ENCODE peak calls at places on chromosomes 16 and 17, in ten cellular contexts. A is renal cortical epithelial cell; J is CD8-positive, alpha-beta T cell; E is esophagus squamous epithelium; Y is HuH-7.5; Z is right atrium auricular region; X is activated naive CD8-positive, alpha-beta T cell treated with anti-CD3 and anti-CD28 coated beads, Interleukin-2, amount 10 ng/mL, durations not matched to agents 7 days and 5 days; D is colonic mucosa; F is adipocyte; I is psoas muscle. H is an unnamed sample.

GRCh38 chr16:17724242-17724898 is 253.6 kb upstream of the XYLT1 start:
- DNase-seq in D (no peak), A (no peak), E (no peak), Z (no peak), Y (no peak), F (peak; percentile 8), I (no peak), X (no peak), J (no peak), H (no peak)

GRCh38 chr17:8237175-8237574 is 10.7 kb downstream of the CTC1 start:
- DNase-seq in D (no peak), Z (no peak), I (no peak), J (no peak), A (no peak), E (no peak), Y (no peak), F (no peak), X (no peak), H (no peak)

GRCh38 chr17:2263183-2263954 is 40.2 kb downstream of the SMG6 start:
- DNase-seq in J (no peak), I (no peak), A (peak; percentile 15), D (no peak), Z (no peak), X (no peak), F (no peak), E (no peak), Y (no peak), H (no peak)

GRCh38 chr17:48149174-48150106 is 41.9 kb downstream of the SNX11 start:
- DNase-seq in Y (no peak), Z (no peak), E (no peak), I (no peak), A (no peak), J (no peak), F (no peak), D (no peak), X (no peak), H (peak; percentile 38)

GRCh38 chr16:88758227-88758943 is 26.6 kb downstream of the PIEZO1 start:
- DNase-seq in X (no peak), F (peak; percentile 20), E (no peak), D (no peak), I (no peak), A (peak; percentile 52), J (no peak), Z (no peak), Y (no peak), H (no peak)

GRCh38 chr16:48491517-48491916 is 106.3 kb upstream of the SIAH1 start:
- DNase-seq in F (peak; percentile 44), D (no peak), E (no peak), Y (no peak), X (no peak), A (peak; percentile 38), J (no peak), Z (no peak), I (no peak), H (no peak)

GRCh38 chr17:13302983-13303382 is 285.2 kb upstream of the ELAC2 start:
- DNase-seq in Y (no peak), I (no peak), Z (no peak), E (no peak), D (no peak), A (no peak), F (no peak), J (no peak), X (no peak), H (no peak)

GRCh38 chr17:78589885-78590284 is 12.7 kb upstream of the DNAH17 start:
- DNase-seq in J (no peak), A (no peak), E (no peak), I (peak; percentile 21), F (no peak), D (no peak), X (no peak), Z (no peak), Y (no peak), H (no peak)

GRCh38 chr16:49468611-49469322 is 95.2 kb downstream of the C16orf78 start:
- DNase-seq in I (peak; percentile 16), J (no peak), Z (peak; percentile 42), Y (no peak), X (peak; percentile 24), F (no peak), A (no peak), E (no peak), D (peak; percentile 8), H (no peak)

GRCh38 chr16:55568151-55568693 is 1.7 kb downstream of the CAPNS2 start:
- DNase-seq in Y (no peak), D (no peak), E (no peak), J (no peak), Z (no peak), X (no peak), F (peak; percentile 76), I (no peak), A (no peak), H (no peak)

GRCh38 chr17:28999216-28999615 is 6.6 kb downstream of the SEZ6 start:
- DNase-seq in Z (no peak), A (no peak), Y (no peak), J (no peak), X (no peak), D (no peak), F (no peak), I (no peak), E (no peak), H (no peak)

GRCh38 chr16:23863511-23864422 is 28.0 kb downstream of the PRKCB start:
- DNase-seq in D (peak; percentile 26), X (no peak), F (no peak), J (no peak), E (no peak), A (no peak), Y (no peak), I (no peak), Z (no peak), H (no peak)